ENCODE peak calls at places on chromosomes 4 and X, in nine cellular contexts. R, B, P, U, Y, Q, X, L and O are unnamed samples.

GRCh38 chr4:10305816-10306215 is 151.4 kb downstream of the ZNF518B start:
- DNase-seq in R (no peak), U (no peak), Y (no peak), L (no peak), Q (no peak), X (no peak), B (no peak), P (no peak), O (no peak)

GRCh38 chrX:2897311-2897689 is 31.8 kb downstream of the ARSD start:
- DNase-seq in R (peak; percentile 52), X (no peak), B (no peak), L (no peak), P (no peak), Q (no peak), Y (no peak), U (no peak), O (no peak)

GRCh38 chr4:72843466-72843865 is 226.1 kb downstream of the COX18 start:
- DNase-seq in U (no peak), Y (no peak), L (no peak), R (no peak), Q (no peak), X (no peak), P (no peak), B (no peak), O (no peak)

GRCh38 chr4:825063-825968 is 613 bp downstream of the CPLX1 start:
- DNase-seq in Q (no peak), P (peak; percentile 21), B (no peak), L (no peak), R (no peak), Y (no peak), U (peak; percentile 34), X (peak; percentile 13), O (no peak)

GRCh38 chrX:40816906-40817305 is 81.6 kb upstream of the MED14 start:
- DNase-seq in Y (no peak), B (no peak), X (no peak), L (no peak), Q (no peak), U (no peak), R (no peak), P (no peak), O (peak; percentile 8)

GRCh38 chrX:68832101-68832416 is 3.2 kb downstream of the EFNB1 start:
- DNase-seq in U (no peak), P (no peak), R (peak; percentile 45), Q (no peak), Y (peak; percentile 53), X (peak; percentile 58), B (no peak), L (no peak), O (peak; percentile 59)

GRCh38 chr4:123315617-123316016 is 81.0 kb upstream of the SPRY1 start:
- DNase-seq in X (no peak), L (no peak), U (no peak), Q (no peak), P (no peak), B (no peak), R (no peak), Y (no peak), O (no peak)

GRCh38 chr4:185384877-185385465 is 10.8 kb downstream of the LRP2BP start:
- DNase-seq in Y (no peak), P (no peak), B (peak; percentile 18), Q (no peak), R (no peak), L (no peak), U (no peak), X (no peak), O (no peak)

GRCh38 chr4:55336138-55337034 is 9.7 kb upstream of the SRD5A3 start:
- DNase-seq in X (no peak), P (no peak), Q (no peak), R (no peak), L (no peak), B (no peak), U (no peak), Y (no peak), O (peak; percentile 28)

GRCh38 chrX:137999542-137999941 is 433.6 kb downstream of the ZIC3 start:
- DNase-seq in B (no peak), P (no peak), R (no peak), X (no peak), Q (no peak), Y (no peak), U (no peak), L (no peak), O (peak; percentile 54)